ENCODE peak calls at places on chromosome 19, in eight cellular contexts. S, X, J, D, A, P, T and B are unnamed samples.

GRCh38 chr19:40862333-40862732 is 12.1 kb upstream of the CYP2A6 start:
- DNase-seq in S (no peak), X (no peak), J (no peak), D (no peak), A (no peak), P (no peak), T (no peak), B (no peak)

GRCh38 chr19:892243-892996 is 567 bp downstream of the MED16 start:
- DNase-seq in S (no peak), X (no peak), J (no peak), D (no peak), A (no peak), P (no peak), T (no peak), B (no peak)

GRCh38 chr19:7194566-7194965 is 99.6 kb downstream of the INSR start:
- DNase-seq in S (no peak), X (no peak), J (no peak), D (no peak), A (no peak), P (no peak), T (no peak), B (no peak)

GRCh38 chr19:6728346-6728745 is 7.9 kb upstream of the C3 start:
- DNase-seq in S (no peak), X (no peak), J (no peak), D (no peak), A (no peak), P (no peak), T (no peak), B (no peak)

GRCh38 chr19:29715695-29716581 is 877 bp upstream of the C19orf12 start:
- DNase-seq in S (no peak), X (no peak), J (no peak), D (no peak), A (no peak), P (peak), T (no peak), B (no peak)

GRCh38 chr19:29040291-29040690 is 172.7 kb downstream of the UQCRFS1 start:
- DNase-seq in S (no peak), X (no peak), J (no peak), D (peak), A (no peak), P (no peak), T (no peak), B (no peak)

GRCh38 chr19:2038284-2039081 is 12.6 kb downstream of the MKNK2 start:
- DNase-seq in S (no peak), X (no peak), J (no peak), D (peak), A (no peak), P (no peak), T (no peak), B (no peak)

GRCh38 chr19:30388327-30388726 is 16.1 kb downstream of the ZNF536 start:
- DNase-seq in S (no peak), X (no peak), J (no peak), D (no peak), A (no peak), P (no peak), T (no peak), B (no peak)

GRCh38 chr19:10503002-10503789 is at the start of gene KEAP1:
- DNase-seq in S (no peak), X (peak), J (peak), D (peak), A (no peak), P (peak), T (peak), B (peak)

GRCh38 chr19:34480971-34481821 is at the start of gene WTIP:
- DNase-seq in S (no peak), X (no peak), J (no peak), D (peak), A (no peak), P (peak), T (peak), B (no peak)

GRCh38 chr19:12789098-12789903 is 2.0 kb upstream of the JUNB start:
- DNase-seq in S (peak), X (peak), J (no peak), D (no peak), A (no peak), P (peak), T (peak), B (no peak)

GRCh38 chr19:31334101-31334848 is 15.0 kb downstream of the TSHZ3 start:
- DNase-seq in S (no peak), X (no peak), J (no peak), D (no peak), A (no peak), P (peak), T (peak), B (no peak)

GRCh38 chr19:14147797-14148605 is 11.6 kb upstream of the ASF1B start:
- DNase-seq in S (no peak), X (peak), J (no peak), D (peak), A (no peak), P (peak), T (peak), B (peak)

GRCh38 chr19:47074621-47075020 is 26.2 kb upstream of the TMEM160 start:
- DNase-seq in S (no peak), X (no peak), J (no peak), D (no peak), A (no peak), P (no peak), T (no peak), B (no peak)

GRCh38 chr19:40191836-40192646 is 815 bp downstream of the MAP3K10 start:
- DNase-seq in S (no peak), X (no peak), J (no peak), D (peak), A (no peak), P (peak), T (peak), B (peak)

GRCh38 chr19:4229179-4229931 is at the start of gene EBI3:
- DNase-seq in S (no peak), X (no peak), J (no peak), D (no peak), A (peak), P (no peak), T (peak), B (no peak)

GRCh38 chr19:18737337-18737953 is 53.7 kb downstream of the COMP start:
- DNase-seq in S (no peak), X (no peak), J (no peak), D (no peak), A (no peak), P (no peak), T (no peak), B (no peak)

GRCh38 chr19:53868091-53868891 is 608 bp downstream of the MYADM start:
- DNase-seq in S (peak), X (no peak), J (no peak), D (peak), A (no peak), P (peak), T (peak), B (peak)

GRCh38 chr19:18789883-18790565 is 1.1 kb downstream of the COMP start:
- DNase-seq in S (no peak), X (peak), J (no peak), D (no peak), A (no peak), P (no peak), T (peak), B (no peak)

GRCh38 chr19:36046443-36047050 is 7.5 kb downstream of the THAP8 start:
- DNase-seq in S (no peak), X (no peak), J (no peak), D (no peak), A (no peak), P (no peak), T (peak), B (no peak)

GRCh38 chr19:27738569-27739193 is 1474.3 kb downstream of the UQCRFS1 start:
- DNase-seq in S (peak), X (no peak), J (no peak), D (no peak), A (no peak), P (no peak), T (no peak), B (no peak)

GRCh38 chr19:9673912-9674668 is 810 bp downstream of the ZNF562 start:
- DNase-seq in S (peak), X (no peak), J (no peak), D (no peak), A (no peak), P (peak), T (no peak), B (no peak)

GRCh38 chr19:5138606-5139594 is 170.0 kb downstream of the KDM4B start:
- DNase-seq in S (no peak), X (no peak), J (no peak), D (no peak), A (peak), P (peak), T (peak), B (no peak)

GRCh38 chr19:32976223-32976805 is 4.3 kb downstream of the FAAP24 start:
- DNase-seq in S (peak), X (peak), J (peak), D (peak), A (peak), P (peak), T (peak), B (peak)

GRCh38 chr19:33464010-33464732 is 57.4 kb downstream of the PEPD start:
- DNase-seq in S (no peak), X (no peak), J (no peak), D (peak), A (no peak), P (no peak), T (no peak), B (no peak)

GRCh38 chr19:19207637-19208582 is 3.8 kb upstream of the NCAN start:
- DNase-seq in S (no peak), X (no peak), J (no peak), D (no peak), A (no peak), P (no peak), T (no peak), B (no peak)

GRCh38 chr19:8396563-8397203 is 6.5 kb downstream of the RAB11B start:
- DNase-seq in S (no peak), X (no peak), J (peak), D (peak), A (peak), P (peak), T (peak), B (peak)

GRCh38 chr19:28691683-28692082 is 521.3 kb downstream of the UQCRFS1 start:
- DNase-seq in S (no peak), X (no peak), J (no peak), D (no peak), A (no peak), P (no peak), T (no peak), B (no peak)

GRCh38 chr19:1070931-1071791 is 4.2 kb downstream of the ARHGAP45 start:
- DNase-seq in S (no peak), X (no peak), J (no peak), D (peak), A (no peak), P (no peak), T (no peak), B (no peak)

GRCh38 chr19:42201489-42202289 is 15.8 kb downstream of the DEDD2 start:
- DNase-seq in S (no peak), X (no peak), J (no peak), D (no peak), A (no peak), P (no peak), T (no peak), B (no peak)

GRCh38 chr19:51256053-51256682 is 5.3 kb downstream of the SIGLECL1 start:
- DNase-seq in S (no peak), X (no peak), J (no peak), D (no peak), A (no peak), P (no peak), T (no peak), B (no peak)

GRCh38 chr19:1318678-1319471 is 33.2 kb downstream of the EFNA2 start:
- DNase-seq in S (no peak), X (no peak), J (no peak), D (no peak), A (no peak), P (no peak), T (no peak), B (no peak)